ENCODE peak calls at places on chromosomes 5 and 9, in nine cellular contexts. Y, U, M, A, L, Q, I, G and F are unnamed samples.

GRCh38 chr9:72315089-72315509 is 49.9 kb downstream of the ZFAND5 start:
- DNase-seq in Q (peak), Y (peak), G (peak), M (no peak), U (peak), A (no peak), I (no peak), L (peak), F (no peak)

GRCh38 chr5:157890825-157891587 is 32.1 kb upstream of the CLINT1 start:
- DNase-seq in U (no peak), M (no peak), Q (no peak), I (peak), L (no peak), Y (no peak), G (peak), A (no peak), F (peak)

GRCh38 chr5:39476466-39477215 is 51.9 kb upstream of the DAB2 start:
- DNase-seq in L (peak), U (peak), Y (no peak), M (no peak), Q (no peak), I (no peak), A (no peak), G (no peak), F (no peak)

GRCh38 chr5:154603978-154604679 is 126.1 kb upstream of the HAND1 start:
- DNase-seq in Y (peak), G (no peak), M (no peak), U (peak), I (no peak), Q (no peak), A (no peak), L (no peak), F (no peak)

GRCh38 chr5:37198842-37199241 is 50.3 kb downstream of the CPLANE1 start:
- DNase-seq in U (no peak), Y (no peak), Q (no peak), G (no peak), I (no peak), A (no peak), M (no peak), L (no peak), F (no peak)

GRCh38 chr5:1429066-1429465 is 16.2 kb downstream of the SLC6A3 start:
- DNase-seq in I (no peak), A (no peak), L (no peak), Y (no peak), G (no peak), U (no peak), Q (peak), M (no peak), F (no peak)

GRCh38 chr5:94113-94892 is 2.3 kb downstream of the PLEKHG4B start:
- DNase-seq in Y (no peak), L (no peak), M (no peak), G (no peak), A (no peak), I (no peak), U (no peak), Q (no peak), F (no peak)

GRCh38 chr5:151906246-151906645 is 18.4 kb downstream of the GLRA1 start:
- DNase-seq in Y (no peak), U (no peak), I (no peak), G (no peak), Q (no peak), M (no peak), L (no peak), A (no peak), F (no peak)

GRCh38 chr9:75490326-75490725 is 400.1 kb upstream of the PCSK5 start:
- DNase-seq in Q (no peak), L (no peak), A (no peak), U (no peak), I (no peak), G (no peak), M (no peak), Y (no peak), F (no peak)

GRCh38 chr5:73322453-73323076 is 126.0 kb downstream of the FOXD1 start:
- DNase-seq in G (no peak), Y (no peak), I (no peak), Q (no peak), M (no peak), L (no peak), A (no peak), U (no peak), F (no peak)

GRCh38 chr5:135478938-135479337 is 26.8 kb upstream of the TIFAB start:
- DNase-seq in M (no peak), Q (no peak), G (no peak), Y (no peak), L (no peak), A (no peak), I (no peak), U (no peak), F (no peak)

GRCh38 chr5:72194846-72195245 is 87.6 kb downstream of the MAP1B start:
- DNase-seq in G (no peak), Q (no peak), M (peak), A (no peak), L (no peak), U (no peak), Y (no peak), I (no peak), F (peak)

GRCh38 chr5:30874234-30875034 is 319.1 kb upstream of the CDH6 start:
- DNase-seq in Q (no peak), Y (no peak), U (no peak), M (no peak), I (no peak), G (no peak), A (no peak), L (no peak), F (no peak)

GRCh38 chr5:30866142-30866541 is 327.3 kb upstream of the CDH6 start:
- DNase-seq in U (no peak), Q (no peak), M (no peak), I (no peak), Y (no peak), G (no peak), A (no peak), L (no peak), F (no peak)

GRCh38 chr5:30871191-30871590 is 322.3 kb upstream of the CDH6 start:
- DNase-seq in Q (no peak), A (no peak), U (no peak), I (no peak), G (no peak), Y (no peak), L (no peak), M (no peak), F (no peak)
- H3K4me3 ChIP-seq in Q (no peak), A (no peak), U (no peak), I (no peak), G (no peak), Y (no peak), L (no peak), M (no peak), F (no peak)

DNA sequence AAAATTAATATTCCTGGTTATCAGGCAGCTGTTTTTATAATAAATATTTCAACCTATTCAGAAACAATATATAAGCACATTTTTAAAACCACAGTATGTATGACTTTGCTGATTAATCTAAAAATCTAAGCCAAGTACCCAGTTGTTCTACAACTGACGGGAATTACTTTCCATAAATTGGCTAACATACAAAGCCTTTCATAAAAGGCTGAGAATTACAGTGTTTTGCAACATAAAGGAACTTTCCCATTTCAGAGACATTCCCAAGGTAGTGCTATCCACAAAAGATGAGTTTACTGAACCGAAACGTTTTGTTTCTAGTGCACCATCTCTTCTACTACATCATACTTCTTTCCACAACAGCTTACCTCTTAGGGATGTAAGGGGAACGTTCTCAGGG is 7.2 kb downstream of the RNF145 start:
- DNase-seq in L (no peak), G (no peak), Q (no peak), Y (no peak), M (no peak), A (no peak), U (no peak), I (no peak), F (no peak)
- H3K4me3 ChIP-seq in L (no peak), G (no peak), Q (no peak), Y (no peak), M (no peak), A (no peak), U (no peak), I (no peak), F (no peak)

DNA sequence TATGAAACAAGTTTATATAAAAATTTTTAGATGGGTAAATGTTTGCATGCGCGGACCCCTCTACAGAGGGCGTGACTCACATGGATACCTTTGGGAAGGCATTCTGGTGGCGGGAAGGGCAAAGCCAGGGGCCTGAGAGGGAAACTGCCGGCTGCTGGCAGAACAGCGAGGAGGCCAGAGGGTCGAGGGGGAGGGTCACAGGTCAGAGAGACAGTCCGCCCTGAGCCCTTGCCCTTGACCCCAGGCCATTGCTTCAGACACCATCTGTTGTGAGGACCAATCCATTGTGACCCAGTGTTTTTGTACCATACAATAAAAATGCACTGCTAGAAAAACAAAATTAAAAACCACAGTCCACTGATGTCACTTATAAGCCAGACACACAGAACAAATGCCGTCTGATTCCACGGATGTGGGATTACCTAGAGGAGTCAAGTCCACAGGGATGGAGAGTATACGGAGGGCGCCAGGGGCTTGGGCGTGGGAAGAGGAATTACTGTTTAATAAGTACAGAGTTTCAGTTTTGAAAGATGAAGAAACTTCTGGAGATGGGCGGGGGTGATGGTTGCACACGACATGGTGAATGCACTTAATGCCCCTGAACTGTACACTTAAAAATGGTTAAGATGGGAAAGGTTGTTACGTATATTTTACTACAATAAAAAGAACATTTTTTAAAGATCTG is 11.9 kb downstream of the BTNL9 start:
- DNase-seq in U (no peak), M (no peak), Y (no peak), L (no peak), A (no peak), G (no peak), I (no peak), Q (no peak), F (no peak)
- H3K4me3 ChIP-seq in U (peak), M (peak), Y (no peak), L (no peak), A (no peak), G (peak), I (no peak), Q (no peak), F (peak)

DNA sequence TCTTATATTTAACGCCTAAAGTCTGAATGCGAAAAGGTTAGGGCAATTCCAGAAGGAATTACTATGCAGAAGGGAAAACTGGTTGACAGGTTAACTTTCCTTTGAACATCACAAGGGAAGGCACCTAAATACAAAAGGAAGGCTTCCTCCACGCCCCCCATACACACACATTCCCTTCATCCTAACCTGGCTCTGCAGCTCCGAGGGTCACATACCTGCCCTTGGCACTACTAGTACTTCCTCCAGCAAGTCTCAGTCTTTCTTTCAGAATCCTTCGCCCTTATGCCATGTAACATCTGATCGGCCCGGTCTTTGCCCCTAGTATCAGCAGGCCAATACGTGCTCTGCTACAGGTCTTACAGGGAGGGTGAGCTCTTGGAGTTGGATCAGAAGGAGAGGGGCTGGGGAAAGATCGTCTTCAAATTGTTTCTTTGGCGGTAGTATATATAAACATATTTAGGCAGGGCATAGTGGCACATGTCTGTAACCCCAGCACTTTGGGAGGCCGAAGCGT is 1.6 kb upstream of the MARCHF6 start:
- DNase-seq in Y (no peak), L (no peak), G (no peak), Q (no peak), U (no peak), M (no peak), I (no peak), A (no peak), F (no peak)
- H3K4me3 ChIP-seq in Y (no peak), L (no peak), G (no peak), Q (no peak), U (peak), M (no peak), I (no peak), A (no peak), F (no peak)